ENCODE peak calls at places on chromosome 3, in five cellular contexts. A is BJ, J is gastrocnemius medialis, F is HL-60, B is tibial nerve. P is an unnamed sample.

GRCh38 chr3:139151530-139151929 is 106.8 kb upstream of the PRR23C start:
- DNase-seq in A (no peak), J (no peak), F (no peak), B (no peak), P (no peak)

GRCh38 chr3:130377960-130378676 is 32.6 kb downstream of the COL6A5 start:
- DNase-seq in A (no peak), J (no peak), F (no peak), B (no peak), P (no peak)

GRCh38 chr3:61574854-61575253 is 13.5 kb downstream of the PTPRG start:
- DNase-seq in A (peak; percentile 98), J (no peak), F (no peak), B (no peak), P (no peak)

GRCh38 chr3:133570139-133570936 is 3.1 kb upstream of the CDV3 start:
- DNase-seq in A (peak; percentile 47), J (no peak), F (no peak), B (no peak), P (no peak)

GRCh38 chr3:13673207-13673606 is 124.3 kb downstream of the FBLN2 start:
- DNase-seq in A (no peak), J (no peak), F (no peak), B (no peak), P (no peak)

GRCh38 chr3:141366285-141367037 is 1.8 kb upstream of the ZBTB38 start:
- DNase-seq in A (peak; percentile 82), J (peak; percentile 59), F (no peak), B (peak; percentile 30), P (no peak)

GRCh38 chr3:12440927-12441326 is 43.4 kb upstream of the TSEN2 start:
- DNase-seq in A (no peak), J (no peak), F (no peak), B (no peak), P (no peak)

GRCh38 chr3:46702246-46703012 is 1.2 kb downstream of the TMIE start:
- DNase-seq in A (no peak), J (no peak), F (no peak), B (no peak), P (no peak)

GRCh38 chr3:160245261-160245800 is 20.1 kb downstream of the C3orf80 start:
- DNase-seq in A (no peak), J (no peak), F (no peak), B (no peak), P (no peak)

GRCh38 chr3:19885468-19885867 is 48.5 kb downstream of the EFHB start:
- DNase-seq in A (no peak), J (no peak), F (no peak), B (no peak), P (no peak)

GRCh38 chr3:129769616-129770015 is 123.9 kb downstream of the TMCC1 start:
- DNase-seq in A (no peak), J (no peak), F (no peak), B (no peak), P (no peak)

GRCh38 chr3:25973111-25973510 is 183.2 kb downstream of the OXSM start:
- DNase-seq in A (no peak), J (no peak), F (no peak), B (no peak), P (no peak)

GRCh38 chr3:139283301-139283700 is 60.5 kb upstream of the MRPS22 start:
- DNase-seq in A (no peak), J (no peak), F (no peak), B (no peak), P (no peak)

GRCh38 chr3:102225407-102226132 is 209.2 kb upstream of the ZPLD1 start:
- DNase-seq in A (peak; percentile 24), J (no peak), F (no peak), B (no peak), P (peak; percentile 42)

GRCh38 chr3:108406661-108407206 is 103.7 kb downstream of the MYH15 start:
- DNase-seq in A (no peak), J (no peak), F (peak; percentile 62), B (no peak), P (no peak)

GRCh38 chr3:187039100-187039722 is 100.1 kb downstream of the RPL39L start:
- DNase-seq in A (no peak), J (no peak), F (no peak), B (no peak), P (no peak)

GRCh38 chr3:178966299-178967183 is 105.1 kb downstream of the ZMAT3 start:
- DNase-seq in A (no peak), J (no peak), F (no peak), B (no peak), P (no peak)

GRCh38 chr3:111936191-111936841 is 42.5 kb upstream of the ABHD10 start:
- DNase-seq in A (peak; percentile 90), J (no peak), F (no peak), B (no peak), P (peak; percentile 21)

GRCh38 chr3:36804295-36805055 is 40.1 kb upstream of the DCLK3 start:
- DNase-seq in A (no peak), J (no peak), F (no peak), B (no peak), P (no peak)
- H3K27me3 ChIP-seq in A (no peaks in the 10 kb centered on the region), J (no peaks in the 10 kb centered on the region), F (no peaks in the 10 kb centered on the region), B (no peaks in the 10 kb centered on the region), P (no peaks in the 10 kb centered on the region)

GRCh38 chr3:71784914-71785593 is at the start of gene PROK2:
- DNase-seq in A (no peak), J (no peak), F (no peak), B (no peak), P (no peak)
- H3K27me3 ChIP-seq in A (peaks cover 16% of the 10 kb centered on the region), J (peaks cover 56% of the 10 kb centered on the region), F (no peaks in the 10 kb centered on the region), B (peaks cover 63% of the 10 kb centered on the region), P (peaks cover 48% of the 10 kb centered on the region)

GRCh38 chr3:151051533-151051932 is 33.9 kb upstream of the MED12L start:
- DNase-seq in A (no peak), J (no peak), F (no peak), B (no peak), P (no peak)
- H3K27me3 ChIP-seq in A (peaks cover 2% of the 10 kb centered on the region), J (no peaks in the 10 kb centered on the region), F (peaks cover 3% of the 10 kb centered on the region), B (no peaks in the 10 kb centered on the region), P (no peaks in the 10 kb centered on the region)

GRCh38 chr3:127428344-127429001 is 140.6 kb upstream of the PRR20G start:
- DNase-seq in A (no peak), J (no peak), F (no peak), B (no peak), P (no peak)
- H3K27me3 ChIP-seq in A (peaks cover 19% of the 10 kb centered on the region), J (peaks cover 16% of the 10 kb centered on the region), F (peaks cover 20% of the 10 kb centered on the region), B (peaks cover 58% of the 10 kb centered on the region), P (peaks cover 39% of the 10 kb centered on the region)

GRCh38 chr3:42369832-42370231 is 40.6 kb downstream of the LYZL4 start:
- DNase-seq in A (no peak), J (no peak), F (no peak), B (no peak), P (no peak)
- H3K27me3 ChIP-seq in A (no peaks in the 10 kb centered on the region), J (no peaks in the 10 kb centered on the region), F (no peaks in the 10 kb centered on the region), B (no peaks in the 10 kb centered on the region), P (peaks cover 24% of the 10 kb centered on the region)